ENCODE peak calls at places on chromosomes 16 and 17, in six cellular contexts. Y, H, V, L, N and S are unnamed samples.

GRCh38 chr17:44326867-44327444 is 2.3 kb upstream of the SLC25A39 start:
- DNase-seq in H (peak; percentile 91), V (peak; percentile 99), Y (peak; percentile 88), N (peak; percentile 97), L (peak; percentile 99), S (peak; percentile 98)

GRCh38 chr16:68529608-68529930 is 9.5 kb upstream of the ZFP90 start:
- DNase-seq in H (no peak), V (no peak), Y (no peak), N (no peak), L (no peak), S (no peak)

GRCh38 chr16:53732296-53732929 is 28.5 kb downstream of the FTO start:
- DNase-seq in H (peak; percentile 95), N (no peak), L (no peak), V (no peak), Y (no peak), S (no peak)

GRCh38 chr16:12868169-12868568 is 33.2 kb upstream of the SHISA9 start:
- DNase-seq in V (no peak), Y (no peak), L (no peak), H (peak; percentile 54), N (no peak), S (no peak)

GRCh38 chr17:55265434-55266021 is 768 bp downstream of the HLF start:
- DNase-seq in Y (no peak), H (no peak), V (no peak), L (no peak), N (peak; percentile 75), S (no peak)

GRCh38 chr17:17089796-17090641 is 47.8 kb downstream of the MPRIP start:
- DNase-seq in V (no peak), Y (no peak), L (peak; percentile 76), H (no peak), N (no peak), S (no peak)

GRCh38 chr17:51820252-51820651 is 338.3 kb downstream of the CA10 start:
- DNase-seq in L (no peak), V (no peak), H (no peak), N (no peak), Y (no peak), S (no peak)

GRCh38 chr17:74759243-74759801 is 10.9 kb downstream of the NHERF1 start:
- DNase-seq in V (no peak), H (no peak), L (no peak), N (peak; percentile 64), Y (no peak), S (no peak)

GRCh38 chr17:3891626-3892094 is 1.2 kb downstream of the CAMKK1 start:
- DNase-seq in H (no peak), Y (no peak), V (no peak), L (no peak), N (no peak), S (no peak)

GRCh38 chr17:78664476-78665384 is 87.5 kb upstream of the DNAH17 start:
- DNase-seq in V (no peak), H (no peak), L (no peak), N (no peak), Y (no peak), S (peak; percentile 79)

GRCh38 chr17:50763716-50764450 is 3.4 kb downstream of the ANKRD40CL start:
- DNase-seq in L (no peak), Y (no peak), V (peak; percentile 62), N (no peak), H (peak; percentile 56), S (no peak)

GRCh38 chr16:24499193-24499814 is 40.1 kb upstream of the RBBP6 start:
- DNase-seq in N (peak; percentile 54), V (peak; percentile 22), H (no peak), L (no peak), Y (no peak), S (peak; percentile 37)

GRCh38 chr17:8016632-8017424 is 14.4 kb downstream of the GUCY2D start:
- DNase-seq in N (peak; percentile 88), V (peak; percentile 76), L (peak; percentile 86), Y (no peak), H (peak; percentile 35), S (peak; percentile 17)

GRCh38 chr17:64448665-64449512 is at the start of gene MILR1:
- DNase-seq in L (no peak), H (peak; percentile 97), V (peak; percentile 33), N (no peak), Y (no peak), S (peak; percentile 88)

GRCh38 chr16:89711601-89712475 is 8.9 kb downstream of the VPS9D1 start:
- DNase-seq in L (no peak), Y (no peak), N (peak; percentile 98), H (peak; percentile 44), V (peak; percentile 68), S (peak; percentile 77)

GRCh38 chr17:34606721-34607120 is 27.3 kb downstream of the TMEM132E start:
- DNase-seq in Y (no peak), N (no peak), V (no peak), L (no peak), H (no peak), S (no peak)

GRCh38 chr17:61551255-61551742 is 39.7 kb downstream of the NACA2 start:
- DNase-seq in N (peak; percentile 48), L (no peak), V (no peak), H (no peak), Y (no peak), S (peak; percentile 44)

GRCh38 chr16:55991843-55992242 is 116.7 kb upstream of the CES5A start:
- DNase-seq in V (no peak), Y (no peak), N (no peak), L (no peak), H (no peak), S (no peak)

GRCh38 chr17:46929413-46929812 is 6.5 kb downstream of the GOSR2 start:
- DNase-seq in Y (peak; percentile 63), N (no peak), H (no peak), L (no peak), V (no peak), S (no peak)

GRCh38 chr16:10625595-10626357 is 45.4 kb upstream of the EMP2 start:
- DNase-seq in N (no peak), H (peak; percentile 51), Y (no peak), V (no peak), L (no peak), S (no peak)

GRCh38 chr16:17668411-17668810 is 197.7 kb upstream of the XYLT1 start:
- DNase-seq in V (no peak), L (no peak), Y (no peak), H (no peak), N (no peak), S (no peak)

GRCh38 chr16:48538746-48539484 is 71.1 kb downstream of the N4BP1 start:
- DNase-seq in L (no peak), Y (no peak), V (peak; percentile 3), N (peak; percentile 78), H (no peak), S (no peak)

GRCh38 chr16:55662641-55663040 is 6.9 kb downstream of the SLC6A2 start:
- DNase-seq in N (no peak), Y (no peak), L (no peak), V (no peak), H (no peak), S (no peak)

GRCh38 chr16:47966325-47966724 is 189.5 kb downstream of the ABCC12 start:
- DNase-seq in H (no peak), Y (no peak), N (no peak), V (no peak), L (no peak), S (no peak)

GRCh38 chr16:10971560-10971961 is 27.2 kb downstream of the CLEC16A start:
- DNase-seq in V (peak; percentile 46), N (peak; percentile 77), Y (no peak), L (no peak), H (peak; percentile 82), S (peak; percentile 83)

GRCh38 chr17:77471984-77472836 is 331.4 kb downstream of the SEC14L1 start:
- DNase-seq in V (no peak), Y (no peak), L (no peak), H (no peak), N (peak; percentile 80), S (peak; percentile 46)

GRCh38 chr17:3565143-3565542 is 7.5 kb upstream of the TRPV3 start:
- DNase-seq in V (no peak), L (no peak), H (no peak), N (peak; percentile 10), Y (no peak), S (no peak)

GRCh38 chr17:76478730-76479514 is 11.5 kb downstream of the AANAT start:
- DNase-seq in L (no peak), H (no peak), N (no peak), V (no peak), Y (no peak), S (no peak)

GRCh38 chr17:31869797-31870568 is 10.9 kb upstream of the COPRS start:
- DNase-seq in V (no peak), L (no peak), H (no peak), N (no peak), Y (no peak), S (no peak)

GRCh38 chr17:28390563-28390962 is 15.4 kb downstream of the SLC46A1 start:
- DNase-seq in V (no peak), H (no peak), Y (no peak), N (no peak), L (no peak), S (no peak)

GRCh38 chr17:11282586-11282985 is 41.6 kb downstream of the SHISA6 start:
- DNase-seq in L (no peak), H (no peak), Y (no peak), N (no peak), V (no peak), S (no peak)

GRCh38 chr16:77850637-77851330 is 62.4 kb downstream of the VAT1L start:
- DNase-seq in L (peak; percentile 26), N (no peak), H (no peak), V (no peak), Y (no peak), S (peak; percentile 42)